ENCODE peak calls at places on chromosomes 12 and 14, in six cellular contexts. One of them, this sample, is unnamed.
A peak's percentile ranks its signal among the peaks of the same experiment; 100 is the strongest.

GRCh38 chr12:49976547-49976946 is 3.8 kb downstream of the AQP6 start:
- DNase-seq in WTC11: no peak
- DNase-seq in NCI-H1417: no peak
- DNase-seq in activated naive CD8-positive, alpha-beta T cell treated with anti-CD3 and anti-CD28 coated beads for 36 hours: no peak
- DNase-seq in foreskin fibroblast: no peak
- DNase-seq in activated T-helper 1 cell treated with anti-CD3 and anti-CD28 coated beads, Interleukin-12 subunit alpha, Interleukin-12 subunit beta, Interleukin-2, Interleukin-4 antibody, amounts not matched to agents 30 ng/mL and 10 ng/mL and 1 ng/mL, durations not matched to agents 14 hours and 24 hours and 36 hours: no peak
- DNase-seq in this sample: no peak

GRCh38 chr14:24089890-24090289 is 4.2 kb upstream of the PCK2 start:
- DNase-seq in WTC11: no peak
- DNase-seq in NCI-H1417: no peak
- DNase-seq in activated naive CD8-positive, alpha-beta T cell treated with anti-CD3 and anti-CD28 coated beads for 36 hours: no peak
- DNase-seq in foreskin fibroblast: no peak
- DNase-seq in activated T-helper 1 cell treated with anti-CD3 and anti-CD28 coated beads, Interleukin-12 subunit alpha, Interleukin-12 subunit beta, Interleukin-2, Interleukin-4 antibody, amounts not matched to agents 30 ng/mL and 10 ng/mL and 1 ng/mL, durations not matched to agents 14 hours and 24 hours and 36 hours: no peak
- DNase-seq in this sample: no peak

GRCh38 chr12:108099085-108099484 is 30.0 kb upstream of the WSCD2 start:
- DNase-seq in WTC11: no peak
- DNase-seq in NCI-H1417: no peak
- DNase-seq in activated naive CD8-positive, alpha-beta T cell treated with anti-CD3 and anti-CD28 coated beads for 36 hours: no peak
- DNase-seq in foreskin fibroblast: no peak
- DNase-seq in activated T-helper 1 cell treated with anti-CD3 and anti-CD28 coated beads, Interleukin-12 subunit alpha, Interleukin-12 subunit beta, Interleukin-2, Interleukin-4 antibody, amounts not matched to agents 30 ng/mL and 10 ng/mL and 1 ng/mL, durations not matched to agents 14 hours and 24 hours and 36 hours: no peak
- DNase-seq in this sample: no peak

GRCh38 chr14:98826618-98827017 is 445.4 kb downstream of the BCL11B start:
- DNase-seq in WTC11: no peak
- DNase-seq in NCI-H1417: no peak
- DNase-seq in activated naive CD8-positive, alpha-beta T cell treated with anti-CD3 and anti-CD28 coated beads for 36 hours: no peak
- DNase-seq in foreskin fibroblast: no peak
- DNase-seq in activated T-helper 1 cell treated with anti-CD3 and anti-CD28 coated beads, Interleukin-12 subunit alpha, Interleukin-12 subunit beta, Interleukin-2, Interleukin-4 antibody, amounts not matched to agents 30 ng/mL and 10 ng/mL and 1 ng/mL, durations not matched to agents 14 hours and 24 hours and 36 hours: no peak
- DNase-seq in this sample: peak; percentile 17

GRCh38 chr14:67622675-67623074 is 3.0 kb downstream of the ARG2 start:
- DNase-seq in WTC11: peak; percentile 25
- DNase-seq in NCI-H1417: no peak
- DNase-seq in activated naive CD8-positive, alpha-beta T cell treated with anti-CD3 and anti-CD28 coated beads for 36 hours: no peak
- DNase-seq in foreskin fibroblast: peak; percentile 85
- DNase-seq in activated T-helper 1 cell treated with anti-CD3 and anti-CD28 coated beads, Interleukin-12 subunit alpha, Interleukin-12 subunit beta, Interleukin-2, Interleukin-4 antibody, amounts not matched to agents 30 ng/mL and 10 ng/mL and 1 ng/mL, durations not matched to agents 14 hours and 24 hours and 36 hours: no peak
- DNase-seq in this sample: peak; percentile 85

GRCh38 chr12:26524862-26525465 is 308.0 kb downstream of the ITPR2 start:
- DNase-seq in WTC11: peak; percentile 53
- DNase-seq in NCI-H1417: no peak
- DNase-seq in activated naive CD8-positive, alpha-beta T cell treated with anti-CD3 and anti-CD28 coated beads for 36 hours: peak; percentile 6
- DNase-seq in foreskin fibroblast: peak; percentile 67
- DNase-seq in activated T-helper 1 cell treated with anti-CD3 and anti-CD28 coated beads, Interleukin-12 subunit alpha, Interleukin-12 subunit beta, Interleukin-2, Interleukin-4 antibody, amounts not matched to agents 30 ng/mL and 10 ng/mL and 1 ng/mL, durations not matched to agents 14 hours and 24 hours and 36 hours: no peak
- DNase-seq in this sample: no peak

GRCh38 chr14:90426663-90427062 is 29.8 kb downstream of the CALM1 start:
- DNase-seq in WTC11: no peak
- DNase-seq in NCI-H1417: no peak
- DNase-seq in activated naive CD8-positive, alpha-beta T cell treated with anti-CD3 and anti-CD28 coated beads for 36 hours: no peak
- DNase-seq in foreskin fibroblast: peak; percentile 61
- DNase-seq in activated T-helper 1 cell treated with anti-CD3 and anti-CD28 coated beads, Interleukin-12 subunit alpha, Interleukin-12 subunit beta, Interleukin-2, Interleukin-4 antibody, amounts not matched to agents 30 ng/mL and 10 ng/mL and 1 ng/mL, durations not matched to agents 14 hours and 24 hours and 36 hours: no peak
- DNase-seq in this sample: peak; percentile 12

GRCh38 chr12:65004270-65004669 is 116.8 kb downstream of the WIF1 start:
- DNase-seq in WTC11: no peak
- DNase-seq in NCI-H1417: no peak
- DNase-seq in activated naive CD8-positive, alpha-beta T cell treated with anti-CD3 and anti-CD28 coated beads for 36 hours: no peak
- DNase-seq in foreskin fibroblast: peak; percentile 66
- DNase-seq in activated T-helper 1 cell treated with anti-CD3 and anti-CD28 coated beads, Interleukin-12 subunit alpha, Interleukin-12 subunit beta, Interleukin-2, Interleukin-4 antibody, amounts not matched to agents 30 ng/mL and 10 ng/mL and 1 ng/mL, durations not matched to agents 14 hours and 24 hours and 36 hours: no peak
- DNase-seq in this sample: no peak

GRCh38 chr12:96981053-96981452 is 74.0 kb downstream of the NEDD1 start:
- DNase-seq in WTC11: no peak
- DNase-seq in NCI-H1417: peak; percentile 18
- DNase-seq in activated naive CD8-positive, alpha-beta T cell treated with anti-CD3 and anti-CD28 coated beads for 36 hours: no peak
- DNase-seq in foreskin fibroblast: peak; percentile 81
- DNase-seq in activated T-helper 1 cell treated with anti-CD3 and anti-CD28 coated beads, Interleukin-12 subunit alpha, Interleukin-12 subunit beta, Interleukin-2, Interleukin-4 antibody, amounts not matched to agents 30 ng/mL and 10 ng/mL and 1 ng/mL, durations not matched to agents 14 hours and 24 hours and 36 hours: no peak
- DNase-seq in this sample: no peak

GRCh38 chr14:49687942-49688700 is at the start of gene POLE2:
- DNase-seq in WTC11: peak; percentile 87
- DNase-seq in NCI-H1417: peak; percentile 91
- DNase-seq in activated naive CD8-positive, alpha-beta T cell treated with anti-CD3 and anti-CD28 coated beads for 36 hours: peak; percentile 86
- DNase-seq in foreskin fibroblast: peak; percentile 86
- DNase-seq in activated T-helper 1 cell treated with anti-CD3 and anti-CD28 coated beads, Interleukin-12 subunit alpha, Interleukin-12 subunit beta, Interleukin-2, Interleukin-4 antibody, amounts not matched to agents 30 ng/mL and 10 ng/mL and 1 ng/mL, durations not matched to agents 14 hours and 24 hours and 36 hours: peak; percentile 76
- DNase-seq in this sample: peak; percentile 65

GRCh38 chr12:98066251-98066650 is 449.1 kb upstream of the TMPO start:
- DNase-seq in WTC11: no peak
- DNase-seq in NCI-H1417: no peak
- DNase-seq in activated naive CD8-positive, alpha-beta T cell treated with anti-CD3 and anti-CD28 coated beads for 36 hours: no peak
- DNase-seq in foreskin fibroblast: no peak
- DNase-seq in activated T-helper 1 cell treated with anti-CD3 and anti-CD28 coated beads, Interleukin-12 subunit alpha, Interleukin-12 subunit beta, Interleukin-2, Interleukin-4 antibody, amounts not matched to agents 30 ng/mL and 10 ng/mL and 1 ng/mL, durations not matched to agents 14 hours and 24 hours and 36 hours: no peak
- DNase-seq in this sample: no peak

GRCh38 chr14:43528321-43528720 is 978.8 kb downstream of the FSCB start:
- DNase-seq in WTC11: no peak
- DNase-seq in NCI-H1417: no peak
- DNase-seq in activated naive CD8-positive, alpha-beta T cell treated with anti-CD3 and anti-CD28 coated beads for 36 hours: no peak
- DNase-seq in foreskin fibroblast: no peak
- DNase-seq in activated T-helper 1 cell treated with anti-CD3 and anti-CD28 coated beads, Interleukin-12 subunit alpha, Interleukin-12 subunit beta, Interleukin-2, Interleukin-4 antibody, amounts not matched to agents 30 ng/mL and 10 ng/mL and 1 ng/mL, durations not matched to agents 14 hours and 24 hours and 36 hours: no peak
- DNase-seq in this sample: no peak

GRCh38 chr12:85191-85666 is 18.7 kb downstream of the IQSEC3 start:
- DNase-seq in WTC11: no peak
- DNase-seq in NCI-H1417: peak; percentile 62
- DNase-seq in activated naive CD8-positive, alpha-beta T cell treated with anti-CD3 and anti-CD28 coated beads for 36 hours: no peak
- DNase-seq in foreskin fibroblast: no peak
- DNase-seq in activated T-helper 1 cell treated with anti-CD3 and anti-CD28 coated beads, Interleukin-12 subunit alpha, Interleukin-12 subunit beta, Interleukin-2, Interleukin-4 antibody, amounts not matched to agents 30 ng/mL and 10 ng/mL and 1 ng/mL, durations not matched to agents 14 hours and 24 hours and 36 hours: no peak
- DNase-seq in this sample: no peak

GRCh38 chr14:58149196-58149595 is 2.8 kb downstream of the ARMH4 start:
- DNase-seq in WTC11: no peak
- DNase-seq in NCI-H1417: no peak
- DNase-seq in activated naive CD8-positive, alpha-beta T cell treated with anti-CD3 and anti-CD28 coated beads for 36 hours: no peak
- DNase-seq in foreskin fibroblast: no peak
- DNase-seq in activated T-helper 1 cell treated with anti-CD3 and anti-CD28 coated beads, Interleukin-12 subunit alpha, Interleukin-12 subunit beta, Interleukin-2, Interleukin-4 antibody, amounts not matched to agents 30 ng/mL and 10 ng/mL and 1 ng/mL, durations not matched to agents 14 hours and 24 hours and 36 hours: no peak
- DNase-seq in this sample: no peak

GRCh38 chr14:70808402-70809237 is 693 bp downstream of the MAP3K9 start:
- DNase-seq in WTC11: peak; percentile 65
- DNase-seq in NCI-H1417: peak; percentile 83
- DNase-seq in activated naive CD8-positive, alpha-beta T cell treated with anti-CD3 and anti-CD28 coated beads for 36 hours: peak; percentile 61
- DNase-seq in foreskin fibroblast: peak; percentile 23
- DNase-seq in activated T-helper 1 cell treated with anti-CD3 and anti-CD28 coated beads, Interleukin-12 subunit alpha, Interleukin-12 subunit beta, Interleukin-2, Interleukin-4 antibody, amounts not matched to agents 30 ng/mL and 10 ng/mL and 1 ng/mL, durations not matched to agents 14 hours and 24 hours and 36 hours: peak; percentile 21
- DNase-seq in this sample: no peak

GRCh38 chr12:93025145-93026103 is 96.3 kb upstream of the EEA1 start:
- DNase-seq in WTC11: no peak
- DNase-seq in NCI-H1417: peak; percentile 13
- DNase-seq in activated naive CD8-positive, alpha-beta T cell treated with anti-CD3 and anti-CD28 coated beads for 36 hours: no peak
- DNase-seq in foreskin fibroblast: peak; percentile 81
- DNase-seq in activated T-helper 1 cell treated with anti-CD3 and anti-CD28 coated beads, Interleukin-12 subunit alpha, Interleukin-12 subunit beta, Interleukin-2, Interleukin-4 antibody, amounts not matched to agents 30 ng/mL and 10 ng/mL and 1 ng/mL, durations not matched to agents 14 hours and 24 hours and 36 hours: no peak
- DNase-seq in this sample: peak; percentile 46

GRCh38 chr12:27696864-27697564 is 767 bp downstream of the REP15 start:
- DNase-seq in WTC11: no peak
- DNase-seq in NCI-H1417: no peak
- DNase-seq in activated naive CD8-positive, alpha-beta T cell treated with anti-CD3 and anti-CD28 coated beads for 36 hours: no peak
- DNase-seq in foreskin fibroblast: no peak
- DNase-seq in activated T-helper 1 cell treated with anti-CD3 and anti-CD28 coated beads, Interleukin-12 subunit alpha, Interleukin-12 subunit beta, Interleukin-2, Interleukin-4 antibody, amounts not matched to agents 30 ng/mL and 10 ng/mL and 1 ng/mL, durations not matched to agents 14 hours and 24 hours and 36 hours: no peak
- DNase-seq in this sample: no peak

GRCh38 chr12:85155791-85156190 is 119.6 kb downstream of the LRRIQ1 start:
- DNase-seq in WTC11: no peak
- DNase-seq in NCI-H1417: no peak
- DNase-seq in activated naive CD8-positive, alpha-beta T cell treated with anti-CD3 and anti-CD28 coated beads for 36 hours: no peak
- DNase-seq in foreskin fibroblast: peak; percentile 38
- DNase-seq in activated T-helper 1 cell treated with anti-CD3 and anti-CD28 coated beads, Interleukin-12 subunit alpha, Interleukin-12 subunit beta, Interleukin-2, Interleukin-4 antibody, amounts not matched to agents 30 ng/mL and 10 ng/mL and 1 ng/mL, durations not matched to agents 14 hours and 24 hours and 36 hours: no peak
- DNase-seq in this sample: peak; percentile 24

GRCh38 chr12:27988594-27989233 is 16.2 kb upstream of the PTHLH start:
- DNase-seq in WTC11: no peak
- DNase-seq in NCI-H1417: no peak
- DNase-seq in activated naive CD8-positive, alpha-beta T cell treated with anti-CD3 and anti-CD28 coated beads for 36 hours: no peak
- DNase-seq in foreskin fibroblast: no peak
- DNase-seq in activated T-helper 1 cell treated with anti-CD3 and anti-CD28 coated beads, Interleukin-12 subunit alpha, Interleukin-12 subunit beta, Interleukin-2, Interleukin-4 antibody, amounts not matched to agents 30 ng/mL and 10 ng/mL and 1 ng/mL, durations not matched to agents 14 hours and 24 hours and 36 hours: no peak
- DNase-seq in this sample: no peak

GRCh38 chr12:131003676-131004075 is 50.0 kb downstream of the ADGRD1 start:
- DNase-seq in WTC11: no peak
- DNase-seq in NCI-H1417: no peak
- DNase-seq in activated naive CD8-positive, alpha-beta T cell treated with anti-CD3 and anti-CD28 coated beads for 36 hours: no peak
- DNase-seq in foreskin fibroblast: no peak
- DNase-seq in activated T-helper 1 cell treated with anti-CD3 and anti-CD28 coated beads, Interleukin-12 subunit alpha, Interleukin-12 subunit beta, Interleukin-2, Interleukin-4 antibody, amounts not matched to agents 30 ng/mL and 10 ng/mL and 1 ng/mL, durations not matched to agents 14 hours and 24 hours and 36 hours: no peak
- DNase-seq in this sample: no peak

GRCh38 chr12:30847259-30847658 is 79.3 kb upstream of the TSPAN11 start:
- DNase-seq in WTC11: no peak
- DNase-seq in NCI-H1417: peak; percentile 42
- DNase-seq in activated naive CD8-positive, alpha-beta T cell treated with anti-CD3 and anti-CD28 coated beads for 36 hours: no peak
- DNase-seq in foreskin fibroblast: peak; percentile 80
- DNase-seq in activated T-helper 1 cell treated with anti-CD3 and anti-CD28 coated beads, Interleukin-12 subunit alpha, Interleukin-12 subunit beta, Interleukin-2, Interleukin-4 antibody, amounts not matched to agents 30 ng/mL and 10 ng/mL and 1 ng/mL, durations not matched to agents 14 hours and 24 hours and 36 hours: peak; percentile 24
- DNase-seq in this sample: peak; percentile 55

This sample was measured in NCI-H510A treated with DMSO at 0.1 percent for 48 hours.